ENCODE peak calls at places on chromosomes 13 and 19, in six cellular contexts. B is lower leg skin, Q is cardiac fibroblast, V is left ventricle myocardium inferior, P is astrocyte of the cerebellum, Z is pancreas. F is an unnamed sample.

GRCh38 chr13:79802389-79803140 is 321.6 kb downstream of the NDFIP2 start:
- DNase-seq in B (no peak), Q (no peak), V (no peak), P (no peak), Z (no peak), F (no peak)

GRCh38 chr13:104057851-104058250 is 991.6 kb upstream of the SLC10A2 start:
- DNase-seq in B (no peak), Q (no peak), V (no peak), P (no peak), Z (no peak), F (no peak)

GRCh38 chr19:51418707-51419106 is 1.3 kb upstream of the SIGLEC10 start:
- DNase-seq in B (no peak), Q (no peak), V (no peak), P (no peak), Z (no peak), F (no peak)

GRCh38 chr13:23741879-23742510 is 147.2 kb downstream of the MIPEP start:
- DNase-seq in B (no peak), Q (no peak), V (no peak), P (no peak), Z (no peak), F (no peak)

GRCh38 chr13:39496487-39496998 is 106.5 kb downstream of the LHFPL6 start:
- DNase-seq in B (no peak), Q (no peak), V (no peak), P (no peak), Z (no peak), F (no peak)

GRCh38 chr19:8531470-8531869 is 17.5 kb upstream of the ZNF414 start:
- DNase-seq in B (no peak), Q (no peak), V (no peak), P (no peak), Z (no peak), F (no peak)

GRCh38 chr13:20134732-20135131 is 26.1 kb downstream of the GJA3 start:
- DNase-seq in B (no peak), Q (no peak), V (no peak), P (no peak), Z (no peak), F (no peak)

GRCh38 chr13:79722885-79723445 is 242.0 kb downstream of the NDFIP2 start:
- DNase-seq in B (no peak), Q (no peak), V (no peak), P (no peak), Z (no peak), F (no peak)

GRCh38 chr13:107275945-107276614 is 708.1 kb upstream of the ARGLU1 start:
- DNase-seq in B (no peak), Q (peak), V (no peak), P (no peak), Z (no peak), F (no peak)

GRCh38 chr13:85970727-85971126 is 171.5 kb upstream of the SLITRK6 start:
- DNase-seq in B (no peak), Q (peak), V (no peak), P (no peak), Z (no peak), F (no peak)

GRCh38 chr13:111204438-111205177 is 89.5 kb downstream of the ARHGEF7 start:
- DNase-seq in B (peak), Q (peak), V (peak), P (no peak), Z (no peak), F (peak)

GRCh38 chr13:75587679-75588078 is 38.1 kb downstream of the UCHL3 start:
- DNase-seq in B (no peak), Q (no peak), V (no peak), P (no peak), Z (no peak), F (no peak)

GRCh38 chr19:5948697-5949564 is 29.0 kb downstream of the RANBP3 start:
- DNase-seq in B (no peak), Q (peak), V (no peak), P (no peak), Z (no peak), F (no peak)

GRCh38 chr13:101452519-101453485 is at the start of gene ITGBL1:
- DNase-seq in B (peak), Q (peak), V (peak), P (no peak), Z (peak), F (no peak)
- H3K4me3 ChIP-seq in B (peak), Q (peak), V (peak), P (peak), Z (peak), F (peak)

GRCh38 chr19:4830332-4830731 is 1.2 kb downstream of the TICAM1 start:
- DNase-seq in B (no peak), Q (no peak), V (no peak), P (no peak), Z (no peak), F (no peak)

GRCh38 chr19:4829001-4829712 is 2.4 kb downstream of the TICAM1 start:
- DNase-seq in B (no peak), Q (no peak), V (no peak), P (no peak), Z (no peak), F (no peak)

GRCh38 chr19:4831351-4832340 is at the start of gene TICAM1:
- DNase-seq in B (peak), Q (peak), V (peak), P (no peak), Z (peak), F (no peak)

GRCh38 chr19:4832776-4833175 is 1.3 kb upstream of the TICAM1 start:
- DNase-seq in B (no peak), Q (no peak), V (no peak), P (no peak), Z (no peak), F (no peak)

DNA sequence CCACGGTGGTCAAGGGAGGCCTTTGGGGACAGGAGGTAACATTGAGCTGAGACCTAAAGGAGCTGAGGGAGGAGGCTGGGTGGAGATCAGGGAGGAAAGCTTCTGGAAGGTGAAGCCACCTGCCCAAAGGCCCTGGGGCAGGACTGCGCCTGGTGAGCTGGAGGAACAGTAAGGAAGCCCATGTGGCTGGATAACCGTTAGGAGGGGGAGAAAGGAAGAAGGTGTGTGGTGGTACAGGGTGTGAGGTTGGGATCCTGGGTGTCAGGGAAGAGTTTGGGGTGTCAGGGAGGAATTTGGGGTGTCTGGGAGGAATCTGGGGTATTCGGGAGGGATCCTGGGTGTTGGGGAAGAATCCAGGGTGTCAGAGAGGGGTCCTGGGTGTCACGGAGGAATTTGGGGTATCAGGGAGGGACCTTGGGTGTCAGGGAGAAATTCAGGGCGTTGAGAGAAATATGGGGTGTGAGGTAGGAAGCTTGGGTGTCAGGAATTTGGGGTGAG is 695 bp downstream of the TICAM1 start:
- DNase-seq in B (no peak), Q (no peak), V (no peak), P (no peak), Z (no peak), F (no peak)
- H3K4me3 ChIP-seq in B (peak), Q (peak), V (peak), P (peak), Z (peak), F (peak)

DNA sequence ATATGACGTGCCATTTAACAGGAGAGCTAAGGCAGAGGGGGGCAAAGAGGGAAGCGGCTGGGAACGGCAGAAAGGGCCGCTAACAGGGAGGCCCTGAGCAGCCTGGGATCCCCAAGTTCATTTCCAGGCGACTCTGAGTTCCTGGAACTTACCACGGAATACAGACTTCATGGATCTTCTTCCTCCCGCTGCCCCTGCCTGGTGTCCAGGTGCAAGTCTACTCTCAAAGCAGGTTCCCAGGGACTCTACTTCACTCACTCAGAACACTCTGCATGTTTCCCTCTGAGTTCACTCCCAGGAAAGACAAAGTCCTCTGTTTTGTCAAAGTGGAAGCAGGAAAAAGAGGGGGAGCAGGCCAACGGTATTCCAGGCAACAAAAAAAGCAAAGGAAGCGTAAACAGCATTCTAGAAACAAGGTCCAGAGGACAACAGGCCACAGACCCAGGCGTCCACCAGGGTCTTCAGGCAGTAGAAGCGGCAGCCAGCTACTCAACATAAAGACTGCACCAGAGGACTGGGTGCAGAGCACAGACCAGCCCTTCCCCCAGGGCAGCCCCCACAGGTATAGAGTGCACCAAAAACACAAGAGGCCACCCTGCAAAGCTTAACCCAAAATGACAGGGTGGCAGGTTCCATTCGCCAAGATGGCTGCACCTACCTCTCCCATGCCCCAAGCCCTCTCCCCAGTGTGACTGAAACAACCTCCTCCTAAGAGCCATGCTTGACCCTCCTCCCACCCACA is 3.0 kb downstream of the MIER2 start:
- DNase-seq in B (no peak), Q (no peak), V (no peak), P (no peak), Z (no peak), F (no peak)
- H3K4me3 ChIP-seq in B (no peak), Q (no peak), V (peak), P (no peak), Z (no peak), F (peak)

DNA sequence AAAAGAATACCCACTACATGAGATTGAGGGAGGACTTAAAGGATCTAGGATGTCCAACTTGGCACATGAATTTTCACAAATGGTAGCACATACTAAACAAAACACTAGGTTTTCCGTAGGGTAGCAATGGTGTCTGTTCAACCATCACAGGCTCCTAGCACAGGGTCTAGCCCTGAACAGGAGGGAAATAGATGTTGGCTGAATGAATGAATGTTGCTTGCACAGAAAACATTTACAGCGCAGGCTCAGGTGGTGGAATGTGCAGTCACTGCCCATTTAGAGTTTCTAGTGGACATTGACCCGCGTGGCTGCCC is 1.9 kb upstream of the MYCBP2 start:
- DNase-seq in B (no peak), Q (no peak), V (no peak), P (no peak), Z (no peak), F (no peak)
- H3K4me3 ChIP-seq in B (no peak), Q (peak), V (peak), P (peak), Z (peak), F (peak)

GRCh38 chr19:16376241-16376640 is 51.6 kb downstream of the KLF2 start:
- DNase-seq in B (no peak), Q (no peak), V (no peak), P (no peak), Z (peak), F (no peak)
- H3K4me3 ChIP-seq in B (no peak), Q (no peak), V (no peak), P (no peak), Z (no peak), F (no peak)

F was measured in skeletal muscle cell.